ENCODE peak calls at places on chromosome 1, in eight cellular contexts. One of them, this sample, is unnamed.

GRCh38 chr1:231359113-231359512 is 21.0 kb downstream of the SPRTN start:
- DNase-seq in fibroblast of lung: peak; percentile 91
- DNase-seq in RWPE2: no peak
- DNase-seq in bronchial epithelial cell: peak; percentile 68
- DNase-seq in hepatocyte: no peak
- DNase-seq in foreskin fibroblast: peak; percentile 81
- DNase-seq in testis: no peak
- DNase-seq in astrocyte of the spinal cord: peak; percentile 78
- DNase-seq in this sample: peak; percentile 97

GRCh38 chr1:26094076-26094669 is 17.5 kb upstream of the PDIK1L start:
- DNase-seq in bronchial epithelial cell: no peak
- DNase-seq in testis: no peak
- DNase-seq in foreskin fibroblast: no peak
- DNase-seq in fibroblast of lung: no peak
- DNase-seq in RWPE2: no peak
- DNase-seq in hepatocyte: no peak
- DNase-seq in astrocyte of the spinal cord: no peak
- DNase-seq in this sample: no peak

GRCh38 chr1:18646091-18646775 is 15.6 kb downstream of the PAX7 start:
- DNase-seq in hepatocyte: no peak
- DNase-seq in RWPE2: no peak
- DNase-seq in astrocyte of the spinal cord: no peak
- DNase-seq in testis: no peak
- DNase-seq in foreskin fibroblast: no peak
- DNase-seq in fibroblast of lung: no peak
- DNase-seq in bronchial epithelial cell: no peak
- DNase-seq in this sample: no peak

GRCh38 chr1:27655151-27655929 is 16.7 kb downstream of the IFI6 start:
- DNase-seq in astrocyte of the spinal cord: no peak
- DNase-seq in foreskin fibroblast: no peak
- DNase-seq in RWPE2: no peak
- DNase-seq in bronchial epithelial cell: no peak
- DNase-seq in fibroblast of lung: no peak
- DNase-seq in hepatocyte: no peak
- DNase-seq in testis: peak; percentile 83
- DNase-seq in this sample: no peak

GRCh38 chr1:233790662-233791371 is 113.7 kb upstream of the SLC35F3 start:
- DNase-seq in hepatocyte: peak; percentile 81
- DNase-seq in foreskin fibroblast: peak; percentile 9
- DNase-seq in RWPE2: no peak
- DNase-seq in testis: peak; percentile 46
- DNase-seq in bronchial epithelial cell: peak; percentile 70
- DNase-seq in astrocyte of the spinal cord: peak; percentile 50
- DNase-seq in fibroblast of lung: peak; percentile 62
- DNase-seq in this sample: peak; percentile 77

GRCh38 chr1:205179842-205180241 is 31.7 kb downstream of the DSTYK start:
- DNase-seq in fibroblast of lung: no peak
- DNase-seq in foreskin fibroblast: peak; percentile 33
- DNase-seq in bronchial epithelial cell: no peak
- DNase-seq in testis: no peak
- DNase-seq in astrocyte of the spinal cord: no peak
- DNase-seq in hepatocyte: no peak
- DNase-seq in RWPE2: no peak
- DNase-seq in this sample: peak; percentile 54

GRCh38 chr1:234973426-234974250 is 155.0 kb downstream of the TOMM20 start:
- DNase-seq in RWPE2: no peak
- DNase-seq in testis: no peak
- DNase-seq in hepatocyte: no peak
- DNase-seq in foreskin fibroblast: no peak
- DNase-seq in bronchial epithelial cell: no peak
- DNase-seq in astrocyte of the spinal cord: no peak
- DNase-seq in fibroblast of lung: no peak
- DNase-seq in this sample: no peak

GRCh38 chr1:155858805-155859233 is 548 bp upstream of the SYT11 start:
- DNase-seq in astrocyte of the spinal cord: no peak
- DNase-seq in hepatocyte: peak; percentile 21
- DNase-seq in RWPE2: no peak
- DNase-seq in bronchial epithelial cell: no peak
- DNase-seq in testis: no peak
- DNase-seq in foreskin fibroblast: peak; percentile 26
- DNase-seq in fibroblast of lung: no peak
- DNase-seq in this sample: peak; percentile 68

GRCh38 chr1:205073511-205073910 is 10.7 kb downstream of the TMEM81 start:
- DNase-seq in testis: no peak
- DNase-seq in astrocyte of the spinal cord: no peak
- DNase-seq in RWPE2: no peak
- DNase-seq in foreskin fibroblast: no peak
- DNase-seq in hepatocyte: no peak
- DNase-seq in bronchial epithelial cell: peak; percentile 38
- DNase-seq in fibroblast of lung: no peak
- DNase-seq in this sample: no peak

DNA sequence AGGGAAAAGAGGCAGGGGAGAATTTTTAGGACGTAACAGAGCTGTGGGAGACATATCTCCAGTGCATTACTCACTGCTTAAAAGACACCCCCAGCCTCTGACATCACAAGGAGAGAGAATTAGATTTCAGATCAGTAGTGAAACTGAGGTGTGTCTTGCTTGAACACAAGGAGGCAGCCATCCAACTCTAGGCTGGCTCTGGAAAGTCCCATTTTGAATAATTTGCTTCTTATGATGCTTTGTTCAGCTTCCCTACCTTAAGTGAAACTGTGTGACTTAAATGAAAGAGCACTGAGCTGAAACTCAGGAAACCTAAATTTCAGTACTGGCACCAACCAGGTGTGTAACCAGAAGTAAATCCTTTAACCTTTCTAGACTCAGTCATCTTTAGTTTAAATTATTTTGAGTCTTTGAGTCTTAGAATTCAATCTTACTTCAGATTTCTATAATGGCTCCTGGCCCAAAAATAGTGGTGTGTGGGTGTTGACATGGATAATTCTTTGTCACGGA is 251.6 kb upstream of the SGIP1 start:
- DNase-seq in hepatocyte: no peak
- DNase-seq in bronchial epithelial cell: peak; percentile 91
- DNase-seq in astrocyte of the spinal cord: peak; percentile 77
- DNase-seq in fibroblast of lung: peak; percentile 59
- DNase-seq in testis: no peak
- DNase-seq in foreskin fibroblast: peak; percentile 48
- DNase-seq in RWPE2: no peak
- DNase-seq in this sample: peak; percentile 93
- TF ChIP-seq CTCF in hepatocyte: no peak
- TF ChIP-seq CTCF in bronchial epithelial cell: peak; percentile 19
- TF ChIP-seq CTCF in astrocyte of the spinal cord: no peak
- TF ChIP-seq CTCF in fibroblast of lung: no peak
- TF ChIP-seq CTCF in testis: no peak
- TF ChIP-seq CTCF in foreskin fibroblast: no peak
- TF ChIP-seq CTCF in RWPE2: no peak
- TF ChIP-seq CTCF in this sample: peak; percentile 60

DNA sequence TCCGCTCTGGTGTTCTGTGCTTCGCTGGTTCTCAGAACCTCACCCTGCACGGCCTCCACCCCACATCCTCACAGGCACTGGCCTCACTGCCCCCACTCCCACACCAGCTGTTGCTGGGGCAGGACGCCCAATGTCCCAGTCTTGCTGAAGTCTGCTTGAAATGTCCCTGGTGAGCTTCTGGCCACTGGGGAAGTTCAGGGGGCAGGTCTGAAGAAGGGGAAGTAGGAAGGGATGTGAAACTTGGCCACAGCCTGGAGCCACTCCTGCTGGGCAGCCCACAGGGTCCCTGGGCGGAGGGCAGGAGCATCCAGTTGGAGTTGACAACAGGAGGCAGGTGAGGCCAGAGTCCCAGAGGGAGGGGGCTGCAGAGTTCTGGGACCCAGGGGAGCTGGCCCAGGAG is at the start of gene C1QA:
- DNase-seq in testis: peak; percentile 44
- DNase-seq in bronchial epithelial cell: no peak
- DNase-seq in fibroblast of lung: no peak
- DNase-seq in hepatocyte: no peak
- DNase-seq in astrocyte of the spinal cord: no peak
- DNase-seq in RWPE2: no peak
- DNase-seq in foreskin fibroblast: no peak
- DNase-seq in this sample: no peak
- H3K4me3 ChIP-seq in testis: no peak within 1 kb of the TSS
- H3K4me3 ChIP-seq in bronchial epithelial cell: no peak within 1 kb of the TSS
- H3K4me3 ChIP-seq in fibroblast of lung: no peak within 1 kb of the TSS
- H3K4me3 ChIP-seq in hepatocyte: no peak within 1 kb of the TSS
- H3K4me3 ChIP-seq in astrocyte of the spinal cord: no peak within 1 kb of the TSS
- H3K4me3 ChIP-seq in RWPE2: no peak within 1 kb of the TSS
- H3K4me3 ChIP-seq in foreskin fibroblast: no peak within 1 kb of the TSS
- H3K4me3 ChIP-seq in this sample: no peak within 1 kb of the TSS

DNA sequence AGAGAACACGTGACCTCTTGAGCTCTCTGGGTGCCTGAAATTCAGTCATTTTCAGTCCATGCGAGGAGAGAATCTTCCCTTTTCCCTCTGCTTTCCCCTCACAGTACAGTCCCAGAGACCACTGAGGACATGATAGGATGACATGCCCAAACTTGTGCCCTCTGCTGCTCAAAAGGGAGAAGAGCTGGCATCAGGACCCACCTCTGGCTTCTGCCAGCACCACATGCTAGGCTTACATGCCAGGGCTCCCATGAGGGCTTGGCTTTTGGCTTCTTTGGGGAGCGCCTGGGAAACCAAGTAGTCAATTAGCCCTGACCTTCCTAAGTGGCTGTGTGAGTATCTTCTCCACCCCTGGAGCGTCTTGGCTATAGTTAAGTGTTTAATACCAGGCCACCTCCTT is 13.8 kb upstream of the KCNQ4 start:
- DNase-seq in astrocyte of the spinal cord: no peak
- DNase-seq in RWPE2: no peak
- DNase-seq in bronchial epithelial cell: no peak
- DNase-seq in fibroblast of lung: no peak
- DNase-seq in foreskin fibroblast: no peak
- DNase-seq in hepatocyte: no peak
- DNase-seq in testis: no peak
- DNase-seq in this sample: no peak
- TF ChIP-seq CTCF in astrocyte of the spinal cord: peak; percentile 30
- TF ChIP-seq CTCF in RWPE2: peak; percentile 25
- TF ChIP-seq CTCF in bronchial epithelial cell: peak; percentile 23
- TF ChIP-seq CTCF in fibroblast of lung: peak; percentile 19
- TF ChIP-seq CTCF in foreskin fibroblast: peak; percentile 9
- TF ChIP-seq CTCF in hepatocyte: peak; percentile 11
- TF ChIP-seq CTCF in testis: no peak
- TF ChIP-seq CTCF in this sample: peak; percentile 36

GRCh38 chr1:230230948-230231738 is 164.1 kb downstream of the GALNT2 start:
- DNase-seq in RWPE2: no peak
- DNase-seq in astrocyte of the spinal cord: no peak
- DNase-seq in testis: peak; percentile 19
- DNase-seq in hepatocyte: no peak
- DNase-seq in foreskin fibroblast: no peak
- DNase-seq in fibroblast of lung: no peak
- DNase-seq in bronchial epithelial cell: no peak
- DNase-seq in this sample: no peak
- H3K4me3 ChIP-seq in RWPE2: no peak overlapping the region
- H3K4me3 ChIP-seq in astrocyte of the spinal cord: no peak overlapping the region
- H3K4me3 ChIP-seq in testis: no peak overlapping the region
- H3K4me3 ChIP-seq in hepatocyte: no peak overlapping the region
- H3K4me3 ChIP-seq in foreskin fibroblast: no peak overlapping the region
- H3K4me3 ChIP-seq in fibroblast of lung: no peak overlapping the region
- H3K4me3 ChIP-seq in bronchial epithelial cell: no peak overlapping the region
- H3K4me3 ChIP-seq in this sample: no peak overlapping the region

GRCh38 chr1:89881415-89882058 is 60.7 kb downstream of the LRRC8D start:
- DNase-seq in RWPE2: no peak
- DNase-seq in astrocyte of the spinal cord: no peak
- DNase-seq in testis: no peak
- DNase-seq in bronchial epithelial cell: no peak
- DNase-seq in fibroblast of lung: no peak
- DNase-seq in hepatocyte: no peak
- DNase-seq in foreskin fibroblast: no peak
- DNase-seq in this sample: no peak
- TF ChIP-seq CTCF in RWPE2: no peak
- TF ChIP-seq CTCF in astrocyte of the spinal cord: no peak
- TF ChIP-seq CTCF in testis: no peak
- TF ChIP-seq CTCF in bronchial epithelial cell: no peak
- TF ChIP-seq CTCF in fibroblast of lung: no peak
- TF ChIP-seq CTCF in hepatocyte: no peak
- TF ChIP-seq CTCF in foreskin fibroblast: no peak
- TF ChIP-seq CTCF in this sample: no peak

GRCh38 chr1:145985502-145986439 is 10.6 kb downstream of the TXNIP start:
- DNase-seq in hepatocyte: no peak
- DNase-seq in RWPE2: no peak
- DNase-seq in testis: no peak
- DNase-seq in bronchial epithelial cell: peak; percentile 77
- DNase-seq in foreskin fibroblast: peak; percentile 64
- DNase-seq in astrocyte of the spinal cord: peak; percentile 55
- DNase-seq in fibroblast of lung: peak; percentile 83
- DNase-seq in this sample: peak; percentile 61

GRCh38 chr1:145983206-145983675 is 13.1 kb downstream of the TXNIP start:
- DNase-seq in astrocyte of the spinal cord: no peak
- DNase-seq in fibroblast of lung: no peak
- DNase-seq in hepatocyte: no peak
- DNase-seq in testis: no peak
- DNase-seq in RWPE2: no peak
- DNase-seq in bronchial epithelial cell: no peak
- DNase-seq in foreskin fibroblast: no peak
- DNase-seq in this sample: no peak

GRCh38 chr1:145986551-145986950 is 9.8 kb downstream of the TXNIP start:
- DNase-seq in RWPE2: no peak
- DNase-seq in bronchial epithelial cell: no peak
- DNase-seq in fibroblast of lung: no peak
- DNase-seq in astrocyte of the spinal cord: no peak
- DNase-seq in hepatocyte: no peak
- DNase-seq in foreskin fibroblast: no peak
- DNase-seq in testis: no peak
- DNase-seq in this sample: no peak

GRCh38 chr1:145983959-145984830 is 12.2 kb downstream of the TXNIP start:
- DNase-seq in testis: no peak
- DNase-seq in hepatocyte: no peak
- DNase-seq in fibroblast of lung: no peak
- DNase-seq in RWPE2: no peak
- DNase-seq in astrocyte of the spinal cord: no peak
- DNase-seq in foreskin fibroblast: no peak
- DNase-seq in bronchial epithelial cell: peak; percentile 58
- DNase-seq in this sample: no peak

GRCh38 chr1:145985129-145985501 is 11.3 kb downstream of the TXNIP start:
- DNase-seq in RWPE2: no peak
- DNase-seq in astrocyte of the spinal cord: no peak
- DNase-seq in foreskin fibroblast: no peak
- DNase-seq in bronchial epithelial cell: peak; percentile 54
- DNase-seq in fibroblast of lung: no peak
- DNase-seq in testis: no peak
- DNase-seq in hepatocyte: no peak
- DNase-seq in this sample: no peak
- H3K4me3 ChIP-seq in RWPE2: no peak overlapping the region
- H3K4me3 ChIP-seq in astrocyte of the spinal cord: no peak overlapping the region
- H3K4me3 ChIP-seq in foreskin fibroblast: no peak overlapping the region
- H3K4me3 ChIP-seq in bronchial epithelial cell: no peak overlapping the region
- H3K4me3 ChIP-seq in fibroblast of lung: no peak overlapping the region
- H3K4me3 ChIP-seq in testis: no peak overlapping the region
- H3K4me3 ChIP-seq in hepatocyte: no peak overlapping the region
- H3K4me3 ChIP-seq in this sample: no peak overlapping the region

This sample was measured in choroid plexus epithelial cell.